ENCODE peak calls at places on chromosomes 4 and X, in four cellular contexts. F is tibial artery, W is psoas muscle, A is sigmoid colon. R is an unnamed sample.

GRCh38 chr4:58761563-58761962 is 1651.4 kb upstream of the IGFBP7 start:
- DNase-seq in F (no peak), W (no peak), A (no peak), R (no peak)

GRCh38 chr4:159298502-159298901 is 195.6 kb downstream of the RAPGEF2 start:
- DNase-seq in F (no peak), W (no peak), A (no peak), R (no peak)

GRCh38 chr4:164648151-164648848 is 105.6 kb upstream of the SMIM31 start:
- DNase-seq in F (no peak), W (no peak), A (no peak), R (no peak)

GRCh38 chr4:168440442-168441264 is 39.6 kb downstream of the DDX60L start:
- DNase-seq in F (no peak), W (no peak), A (no peak), R (no peak)

GRCh38 chr4:174244441-174244840 is 39.0 kb downstream of the FBXO8 start:
- DNase-seq in F (no peak), W (no peak), A (no peak), R (no peak)

GRCh38 chr4:145034727-145035211 is 63.2 kb downstream of the ANAPC10 start:
- DNase-seq in F (no peak), W (peak; percentile 44), A (no peak), R (no peak)

GRCh38 chr4:38667005-38667771 is 3.2 kb downstream of the KLF3 start:
- DNase-seq in F (peak; percentile 88), W (peak; percentile 59), A (peak; percentile 94), R (no peak)

GRCh38 chr4:3059896-3060295 is 14.4 kb downstream of the HTT-AS start:
- DNase-seq in F (no peak), W (no peak), A (no peak), R (no peak)

GRCh38 chr4:16202598-16202997 is 23.7 kb downstream of the TAPT1 start:
- DNase-seq in F (no peak), W (no peak), A (no peak), R (no peak)

GRCh38 chrX:25004485-25005032 is 11.2 kb downstream of the ARX start:
- DNase-seq in F (no peak), W (no peak), A (no peak), R (no peak)

GRCh38 chr4:39976945-39977488 is 694 bp downstream of the PDS5A start:
- DNase-seq in F (peak; percentile 26), W (no peak), A (peak; percentile 71), R (no peak)

GRCh38 chr4:118835896-118836762 is at the start of gene SEC24D:
- DNase-seq in F (peak; percentile 85), W (peak; percentile 92), A (peak; percentile 95), R (peak; percentile 77)

GRCh38 chr4:81622474-81623198 is 150.9 kb upstream of the RASGEF1B start:
- DNase-seq in F (no peak), W (no peak), A (no peak), R (no peak)

GRCh38 chrX:150310417-150310816 is 52.7 kb upstream of the MAMLD1 start:
- DNase-seq in F (no peak), W (no peak), A (no peak), R (no peak)

GRCh38 chr4:188780686-188781085 is 641.4 kb downstream of the TRIML1 start:
- DNase-seq in F (no peak), W (no peak), A (no peak), R (no peak)

GRCh38 chr4:102116121-102116520 is 229.2 kb downstream of the SLC39A8 start:
- DNase-seq in F (no peak), W (no peak), A (no peak), R (no peak)

GRCh38 chr4:108078024-108078733 is 88.5 kb downstream of the HADH start:
- DNase-seq in F (no peak), W (no peak), A (no peak), R (no peak)

GRCh38 chr4:2893772-2894171 is 50.1 kb downstream of the ADD1 start:
- DNase-seq in F (no peak), W (no peak), A (no peak), R (no peak)

GRCh38 chr4:175419120-175419774 is 392.8 kb downstream of the GPM6A start:
- DNase-seq in F (no peak), W (no peak), A (no peak), R (no peak)

DNA sequence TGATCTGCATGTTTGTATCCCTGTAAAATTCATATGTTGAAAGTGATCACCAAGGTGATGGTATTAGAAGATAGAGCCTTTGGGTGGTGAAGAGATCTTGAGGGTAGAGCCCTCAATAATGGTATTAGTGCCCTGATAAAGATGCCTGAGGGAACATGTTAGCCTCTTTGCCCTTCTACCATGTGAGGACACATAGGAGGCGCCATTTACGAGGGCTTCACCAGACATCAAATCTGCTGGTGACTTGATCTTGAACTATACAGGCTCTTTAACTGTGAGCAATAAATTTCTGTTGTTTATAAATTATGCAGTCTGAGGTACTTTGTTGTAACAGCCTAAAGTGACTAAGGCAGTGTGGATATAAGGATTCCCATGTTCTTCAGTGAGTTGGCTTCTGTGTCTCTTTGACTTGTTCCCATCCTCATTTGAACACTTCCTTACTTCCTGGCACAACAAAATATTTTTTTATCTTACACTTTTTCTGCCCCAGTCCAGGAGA is 11.8 kb downstream of the MOB1B start:
- DNase-seq in F (no peak), W (no peak), A (no peak), R (no peak)
- TF ChIP-seq CTCF in F (no peak), W (no peak), A (no peak), R (no peak)

GRCh38 chr4:21869978-21870745 is 78.4 kb downstream of the KCNIP4 start:
- DNase-seq in F (no peak), W (no peak), A (no peak), R (no peak)
- TF ChIP-seq CTCF in F (no peak), W (no peak), A (no peak), R (no peak)

GRCh38 chr4:113978561-113979156 is 788 bp downstream of the ARSJ start:
- DNase-seq in F (no peak), W (no peak), A (no peak), R (peak; percentile 44)

GRCh38 chr4:113979973-113980615 is 647 bp upstream of the ARSJ start:
- DNase-seq in F (no peak), W (no peak), A (no peak), R (no peak)

GRCh38 chr4:113976937-113977855 is 2.3 kb downstream of the ARSJ start:
- DNase-seq in F (no peak), W (no peak), A (no peak), R (no peak)

GRCh38 chr4:113978105-113978504 is 1.3 kb downstream of the ARSJ start:
- DNase-seq in F (no peak), W (no peak), A (no peak), R (no peak)

GRCh38 chr4:113979157-113979972 is at the start of gene ARSJ:
- DNase-seq in F (peak; percentile 46), W (peak; percentile 66), A (peak; percentile 81), R (peak; percentile 72)
- TF ChIP-seq CTCF in F (no peak), W (no peak), A (peak; percentile 9), R (no peak)

DNA sequence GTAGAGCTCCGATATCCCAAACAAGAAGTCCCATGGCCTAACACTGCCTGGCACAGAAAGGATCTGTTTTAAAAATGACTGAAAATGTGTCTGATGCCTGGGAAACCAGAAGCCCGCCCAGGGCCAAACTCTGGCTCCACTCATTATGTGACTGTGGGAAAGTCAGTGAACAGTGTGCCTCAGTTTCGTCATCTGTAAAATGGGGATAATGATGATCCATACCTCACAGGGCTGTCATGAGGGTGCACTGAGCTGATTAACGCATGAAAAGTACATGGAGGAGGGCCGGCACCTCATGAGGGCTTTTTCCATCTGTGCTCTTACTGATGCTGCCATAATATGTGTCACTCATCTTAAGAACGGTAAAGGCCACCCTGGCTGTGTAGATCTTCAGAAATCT is 5.1 kb downstream of the SLC2A9 start:
- DNase-seq in F (no peak), W (no peak), A (no peak), R (no peak)
- TF ChIP-seq CTCF in F (no peak), W (no peak), A (no peak), R (no peak)

GRCh38 chr4:184596617-184597185 is 52.5 kb downstream of the CASP3 start:
- DNase-seq in F (no peak), W (no peak), A (no peak), R (no peak)
- TF ChIP-seq CTCF in F (no peak), W (no peak), A (no peak), R (no peak)

DNA sequence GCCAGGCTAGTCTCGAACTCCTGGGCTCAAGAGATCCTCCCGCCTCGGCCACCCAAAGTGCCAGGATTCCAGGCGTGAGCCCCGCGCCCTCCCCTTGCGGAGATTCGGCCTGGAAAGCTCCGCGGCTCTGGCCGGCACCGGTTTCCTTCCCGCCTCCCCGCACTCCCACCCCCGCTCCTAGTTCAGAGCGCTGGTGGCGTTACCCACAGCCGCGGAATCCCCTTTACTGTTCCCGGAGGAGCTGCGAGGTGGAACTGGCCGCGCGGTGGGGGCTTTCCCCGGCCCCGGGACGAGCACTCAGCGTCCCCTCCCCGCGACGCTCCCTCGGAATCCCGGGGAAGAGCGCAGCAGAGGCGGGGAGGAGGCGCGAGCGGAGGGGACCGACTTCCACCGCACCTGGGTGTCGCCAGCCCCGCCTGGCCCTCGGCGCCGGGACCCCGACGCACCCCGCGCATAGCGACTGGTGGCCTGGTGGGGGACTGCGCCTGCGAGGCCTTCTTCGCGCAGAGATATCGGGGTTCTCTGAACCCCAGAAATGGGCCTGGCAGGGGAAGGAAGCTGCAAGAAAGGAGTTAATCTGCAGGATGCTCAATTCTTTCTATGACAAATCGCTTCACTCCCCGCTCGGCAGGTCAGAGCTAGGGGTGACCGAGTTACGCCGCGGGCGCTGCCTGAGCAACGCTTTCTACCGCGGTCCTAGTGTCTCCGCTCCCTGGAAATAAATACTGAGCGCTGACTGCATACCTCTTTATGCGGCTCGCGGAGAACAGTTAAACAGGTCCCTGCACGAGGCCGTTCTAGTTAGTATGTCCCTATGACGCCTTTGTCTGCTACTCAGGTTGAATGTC is 14.6 kb upstream of the SLC25A4 start:
- DNase-seq in F (no peak), W (peak; percentile 26), A (no peak), R (no peak)
- TF ChIP-seq CTCF in F (peak; percentile 16), W (peak; percentile 19), A (no peak), R (peak; percentile 19)

GRCh38 chr4:139633661-139634060 is 32.0 kb upstream of the MGST2 start:
- DNase-seq in F (no peak), W (peak; percentile 22), A (no peak), R (no peak)
- TF ChIP-seq CTCF in F (peak; percentile 45), W (peak; percentile 51), A (peak; percentile 38), R (peak; percentile 42)

DNA sequence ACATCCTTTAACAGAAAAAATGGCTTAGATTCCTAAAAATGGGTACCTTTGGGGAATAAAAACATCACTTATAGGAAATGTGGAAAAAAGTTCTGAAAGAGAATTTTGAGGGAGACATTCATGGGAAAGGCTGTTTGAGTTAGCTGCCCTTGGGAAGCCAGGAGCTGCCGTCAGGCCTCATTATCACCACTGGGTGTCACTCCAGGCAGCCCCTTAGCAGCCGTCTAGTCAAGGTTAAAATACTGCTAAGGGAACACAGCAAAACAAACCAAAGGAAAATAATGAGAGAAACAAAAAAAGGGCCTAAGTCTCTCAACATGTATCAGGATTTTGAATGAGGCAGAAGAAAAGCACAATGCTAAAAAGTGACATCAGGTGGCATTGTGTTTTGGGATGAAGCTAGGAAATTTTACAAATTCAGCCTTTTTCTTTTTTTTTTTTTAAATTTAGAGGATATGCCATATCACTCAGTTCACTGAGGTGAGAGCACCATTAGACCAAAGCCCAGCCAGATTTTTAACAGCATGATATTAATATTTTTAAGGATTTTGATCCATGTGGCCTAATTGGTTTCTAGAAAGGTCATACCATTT is 235.3 kb downstream of the GPAT3 start:
- DNase-seq in F (no peak), W (no peak), A (no peak), R (peak; percentile 16)
- TF ChIP-seq CTCF in F (peak; percentile 6), W (peak; percentile 46), A (no peak), R (peak; percentile 38)

R was measured in dorsolateral prefrontal cortex.